ENCODE peak calls at places on chromosomes 2 and 18, in five cellular contexts. Y is uterus, L is endothelial cell of umbilical vein, E is thyroid gland, C is tibial nerve. O is an unnamed sample.

GRCh38 chr2:71615769-71616730 is 162.7 kb downstream of the DYSF start:
- DNase-seq in C (no peak), E (no peak), L (no peak), Y (no peak), O (no peak)

GRCh38 chr2:1742680-1743395 is 1.5 kb downstream of the PXDN start:
- DNase-seq in C (peak; percentile 79), L (peak; percentile 88), Y (peak; percentile 90), E (peak; percentile 78), O (peak; percentile 77)

GRCh38 chr2:101440127-101440738 is 34.7 kb downstream of the RFX8 start:
- DNase-seq in Y (no peak), E (peak; percentile 70), C (no peak), L (peak; percentile 86), O (no peak)

GRCh38 chr2:239858179-239858578 is 167.0 kb downstream of the NDUFA10 start:
- DNase-seq in E (no peak), Y (no peak), C (no peak), L (peak; percentile 45), O (no peak)

GRCh38 chr2:148645925-148646559 is 1.5 kb downstream of the EPC2 start:
- DNase-seq in Y (peak; percentile 33), L (peak; percentile 87), E (peak; percentile 32), C (no peak), O (no peak)

GRCh38 chr18:59779979-59780378 is 82.8 kb upstream of the CCBE1 start:
- DNase-seq in L (peak; percentile 2), E (no peak), C (no peak), Y (no peak), O (no peak)

GRCh38 chr2:31945572-31945935 is 65.3 kb downstream of the MEMO1 start:
- DNase-seq in C (no peak), Y (no peak), E (no peak), L (peak; percentile 6), O (no peak)

GRCh38 chr2:207133493-207133861 is 32.3 kb downstream of the KLF7 start:
- DNase-seq in L (no peak), C (no peak), Y (peak; percentile 66), E (peak; percentile 35), O (no peak)

GRCh38 chr2:160324161-160324768 is 124.2 kb upstream of the ITGB6 start:
- DNase-seq in E (peak; percentile 68), Y (peak; percentile 63), C (peak; percentile 36), L (peak; percentile 74), O (peak; percentile 78)

DNA sequence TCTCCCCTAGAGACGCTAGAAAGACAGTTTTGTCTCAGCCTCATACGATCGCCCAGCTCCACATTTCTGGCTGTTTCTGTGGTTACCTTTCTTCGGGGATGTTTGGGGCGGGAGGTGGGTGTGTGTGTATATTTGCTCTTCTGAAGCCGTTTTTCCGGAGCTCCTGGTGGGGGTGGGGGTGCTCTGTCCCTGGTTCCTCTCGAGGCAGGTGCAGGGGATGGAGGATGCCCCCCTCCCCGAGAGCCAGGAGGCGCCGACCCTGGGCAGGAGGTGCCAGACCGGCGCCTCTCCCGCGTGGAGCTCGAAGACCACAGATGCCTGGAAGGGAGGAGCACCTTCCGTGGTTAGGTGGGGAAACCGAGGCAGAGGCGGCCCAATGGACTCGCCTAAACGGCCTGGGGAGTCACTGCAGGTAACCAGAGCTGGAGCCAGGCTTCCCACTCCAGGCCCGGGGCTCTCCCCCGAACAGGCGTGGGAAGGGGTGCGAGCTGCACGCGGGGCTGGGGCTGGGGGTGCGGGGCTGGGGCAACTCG is 692 bp upstream of the HPCAL1 start:
- DNase-seq in C (no peak), Y (peak; percentile 35), E (no peak), L (no peak), O (no peak)
- H3K4me3 ChIP-seq in C (peak overlapping the region; percentile 56), Y (peak overlapping the region; percentile 65), E (peak overlapping the region; percentile 84), L (no peak overlapping the region), O (peak overlapping the region; percentile 97)

GRCh38 chr2:225399509-225399908 is at the start of gene NYAP2:
- DNase-seq in C (no peak), L (no peak), Y (no peak), E (no peak), O (no peak)
- TF ChIP-seq POLR2A in C (no peak), L (no peak), Y (no peak), E (no peak), O (no peak)

GRCh38 chr2:65802298-65802942 is 370.0 kb upstream of the SPRED2 start:
- DNase-seq in L (no peak), C (no peak), E (no peak), Y (no peak), O (no peak)

GRCh38 chr2:65804777-65805176 is 372.4 kb upstream of the SPRED2 start:
- DNase-seq in L (no peak), Y (no peak), E (no peak), C (no peak), O (no peak)

GRCh38 chr2:65799455-65799854 is 367.1 kb upstream of the SPRED2 start:
- DNase-seq in E (no peak), Y (no peak), L (no peak), C (no peak), O (no peak)

GRCh38 chr2:65796259-65796658 is 363.9 kb upstream of the SPRED2 start:
- DNase-seq in C (no peak), L (no peak), Y (no peak), E (no peak), O (no peak)

DNA sequence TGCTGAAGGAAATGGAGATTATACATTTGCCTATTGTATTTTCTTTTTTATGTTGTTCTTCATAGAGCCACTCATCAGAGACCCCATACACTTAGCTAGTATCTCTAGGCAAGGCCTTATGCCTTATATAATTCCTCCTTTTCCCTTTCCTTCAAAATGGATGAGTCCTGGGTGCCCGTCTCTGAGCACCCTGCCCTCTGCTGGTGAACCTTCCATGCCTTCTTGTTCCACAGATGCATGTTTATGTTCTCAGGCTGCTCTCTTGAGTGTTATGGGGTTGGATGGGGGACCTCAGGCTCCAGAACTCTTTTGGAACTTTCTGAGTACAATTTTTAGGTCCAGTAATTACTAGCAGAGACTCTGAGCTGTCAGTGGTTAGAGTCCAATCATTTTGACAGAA is 368.6 kb upstream of the SPRED2 start:
- DNase-seq in E (no peak), Y (no peak), L (no peak), C (no peak), O (no peak)
- TF ChIP-seq CTCF in E (no peak), Y (no peak), L (no peak), C (no peak), O (no peak)

GRCh38 chr2:216011320-216011849 is 2.0 kb downstream of the MREG start:
- DNase-seq in L (no peak), E (no peak), C (no peak), Y (no peak), O (no peak)
- H3K4me3 ChIP-seq in L (no peak overlapping the region), E (no peak overlapping the region), C (no peak overlapping the region), Y (no peak overlapping the region), O (no peak overlapping the region)